ENCODE peak calls at places on chromosomes 11 and 22, in seven cellular contexts. One of them, this sample, is unnamed.

GRCh38 chr11:114348200-114349191 is 51.8 kb downstream of the C11orf71 start:
- DNase-seq in fibroblast of the aortic adventitia: peak
- DNase-seq in fibroblast of villous mesenchyme: peak
- DNase-seq in AG08396: peak
- DNase-seq in stimulated activated CD8-positive, alpha-beta memory T cell treated with anti-CD3 and anti-CD28 coated beads, Interleukin-7, amount 100 ng/mL, for 48 hours: no peak
- DNase-seq in HCT116: peak
- DNase-seq in NCI-H460: peak
- DNase-seq in this sample: no peak

GRCh38 chr22:39454385-39454871 is 2.4 kb upstream of the MGAT3 start:
- DNase-seq in fibroblast of the aortic adventitia: peak
- DNase-seq in fibroblast of villous mesenchyme: peak
- DNase-seq in AG08396: no peak
- DNase-seq in stimulated activated CD8-positive, alpha-beta memory T cell treated with anti-CD3 and anti-CD28 coated beads, Interleukin-7, amount 100 ng/mL, for 48 hours: no peak
- DNase-seq in HCT116: no peak
- DNase-seq in NCI-H460: no peak
- DNase-seq in this sample: no peak

GRCh38 chr11:67290801-67291200 is 1.7 kb downstream of the ANKRD13D start:
- DNase-seq in fibroblast of the aortic adventitia: peak
- DNase-seq in fibroblast of villous mesenchyme: peak
- DNase-seq in AG08396: no peak
- DNase-seq in stimulated activated CD8-positive, alpha-beta memory T cell treated with anti-CD3 and anti-CD28 coated beads, Interleukin-7, amount 100 ng/mL, for 48 hours: no peak
- DNase-seq in HCT116: no peak
- DNase-seq in NCI-H460: no peak
- DNase-seq in this sample: no peak

GRCh38 chr22:24810043-24810749 is 4.2 kb downstream of the SGSM1 start:
- DNase-seq in fibroblast of the aortic adventitia: no peak
- DNase-seq in fibroblast of villous mesenchyme: no peak
- DNase-seq in AG08396: peak
- DNase-seq in stimulated activated CD8-positive, alpha-beta memory T cell treated with anti-CD3 and anti-CD28 coated beads, Interleukin-7, amount 100 ng/mL, for 48 hours: no peak
- DNase-seq in HCT116: no peak
- DNase-seq in NCI-H460: no peak
- DNase-seq in this sample: no peak

GRCh38 chr11:121449123-121449522 is 3.0 kb upstream of the SORL1 start:
- DNase-seq in fibroblast of the aortic adventitia: no peak
- DNase-seq in fibroblast of villous mesenchyme: no peak
- DNase-seq in AG08396: no peak
- DNase-seq in stimulated activated CD8-positive, alpha-beta memory T cell treated with anti-CD3 and anti-CD28 coated beads, Interleukin-7, amount 100 ng/mL, for 48 hours: no peak
- DNase-seq in HCT116: no peak
- DNase-seq in NCI-H460: no peak
- DNase-seq in this sample: no peak

GRCh38 chr22:50530857-50531545 is 1.2 kb upstream of the TYMP start:
- DNase-seq in fibroblast of the aortic adventitia: peak
- DNase-seq in fibroblast of villous mesenchyme: peak
- DNase-seq in AG08396: peak
- DNase-seq in stimulated activated CD8-positive, alpha-beta memory T cell treated with anti-CD3 and anti-CD28 coated beads, Interleukin-7, amount 100 ng/mL, for 48 hours: peak
- DNase-seq in HCT116: peak
- DNase-seq in NCI-H460: peak
- DNase-seq in this sample: no peak

GRCh38 chr11:36195496-36196346 is 93.5 kb downstream of the COMMD9 start:
- DNase-seq in fibroblast of the aortic adventitia: peak
- DNase-seq in fibroblast of villous mesenchyme: peak
- DNase-seq in AG08396: no peak
- DNase-seq in stimulated activated CD8-positive, alpha-beta memory T cell treated with anti-CD3 and anti-CD28 coated beads, Interleukin-7, amount 100 ng/mL, for 48 hours: no peak
- DNase-seq in HCT116: no peak
- DNase-seq in NCI-H460: no peak
- DNase-seq in this sample: no peak

GRCh38 chr11:89381094-89381493 is 110.1 kb downstream of the NOX4 start:
- DNase-seq in fibroblast of the aortic adventitia: peak
- DNase-seq in fibroblast of villous mesenchyme: peak
- DNase-seq in AG08396: peak
- DNase-seq in stimulated activated CD8-positive, alpha-beta memory T cell treated with anti-CD3 and anti-CD28 coated beads, Interleukin-7, amount 100 ng/mL, for 48 hours: no peak
- DNase-seq in HCT116: no peak
- DNase-seq in NCI-H460: no peak
- DNase-seq in this sample: no peak

GRCh38 chr11:133967599-133968238 is 11.0 kb upstream of the IGSF9B start:
- DNase-seq in fibroblast of the aortic adventitia: no peak
- DNase-seq in fibroblast of villous mesenchyme: no peak
- DNase-seq in AG08396: no peak
- DNase-seq in stimulated activated CD8-positive, alpha-beta memory T cell treated with anti-CD3 and anti-CD28 coated beads, Interleukin-7, amount 100 ng/mL, for 48 hours: no peak
- DNase-seq in HCT116: no peak
- DNase-seq in NCI-H460: no peak
- DNase-seq in this sample: no peak

GRCh38 chr11:44946268-44946667 is 4.4 kb downstream of the TP53I11 start:
- DNase-seq in fibroblast of the aortic adventitia: peak
- DNase-seq in fibroblast of villous mesenchyme: no peak
- DNase-seq in AG08396: no peak
- DNase-seq in stimulated activated CD8-positive, alpha-beta memory T cell treated with anti-CD3 and anti-CD28 coated beads, Interleukin-7, amount 100 ng/mL, for 48 hours: no peak
- DNase-seq in HCT116: no peak
- DNase-seq in NCI-H460: no peak
- DNase-seq in this sample: no peak

GRCh38 chr11:134339756-134340155 is 8.0 kb downstream of the GLB1L2 start:
- DNase-seq in fibroblast of the aortic adventitia: no peak
- DNase-seq in fibroblast of villous mesenchyme: no peak
- DNase-seq in AG08396: no peak
- DNase-seq in stimulated activated CD8-positive, alpha-beta memory T cell treated with anti-CD3 and anti-CD28 coated beads, Interleukin-7, amount 100 ng/mL, for 48 hours: no peak
- DNase-seq in HCT116: no peak
- DNase-seq in NCI-H460: no peak
- DNase-seq in this sample: no peak

GRCh38 chr11:114340311-114341131 is 44.3 kb downstream of the NNMT start:
- DNase-seq in fibroblast of the aortic adventitia: peak
- DNase-seq in fibroblast of villous mesenchyme: peak
- DNase-seq in AG08396: peak
- DNase-seq in stimulated activated CD8-positive, alpha-beta memory T cell treated with anti-CD3 and anti-CD28 coated beads, Interleukin-7, amount 100 ng/mL, for 48 hours: no peak
- DNase-seq in HCT116: peak
- DNase-seq in NCI-H460: peak
- DNase-seq in this sample: no peak

GRCh38 chr22:49322231-49322630 is 505.4 kb downstream of the BRD1 start:
- DNase-seq in fibroblast of the aortic adventitia: no peak
- DNase-seq in fibroblast of villous mesenchyme: no peak
- DNase-seq in AG08396: no peak
- DNase-seq in stimulated activated CD8-positive, alpha-beta memory T cell treated with anti-CD3 and anti-CD28 coated beads, Interleukin-7, amount 100 ng/mL, for 48 hours: no peak
- DNase-seq in HCT116: no peak
- DNase-seq in NCI-H460: no peak
- DNase-seq in this sample: no peak

GRCh38 chr22:24407884-24408283 is 19.5 kb upstream of the ADORA2A start:
- DNase-seq in fibroblast of the aortic adventitia: no peak
- DNase-seq in fibroblast of villous mesenchyme: no peak
- DNase-seq in AG08396: no peak
- DNase-seq in stimulated activated CD8-positive, alpha-beta memory T cell treated with anti-CD3 and anti-CD28 coated beads, Interleukin-7, amount 100 ng/mL, for 48 hours: no peak
- DNase-seq in HCT116: no peak
- DNase-seq in NCI-H460: no peak
- DNase-seq in this sample: no peak

GRCh38 chr22:50548046-50548912 is 2.6 kb downstream of the KLHDC7B start:
- DNase-seq in fibroblast of the aortic adventitia: no peak
- DNase-seq in fibroblast of villous mesenchyme: no peak
- DNase-seq in AG08396: peak
- DNase-seq in stimulated activated CD8-positive, alpha-beta memory T cell treated with anti-CD3 and anti-CD28 coated beads, Interleukin-7, amount 100 ng/mL, for 48 hours: no peak
- DNase-seq in HCT116: no peak
- DNase-seq in NCI-H460: no peak
- DNase-seq in this sample: no peak

GRCh38 chr11:373716-374551 is 4.6 kb downstream of the B4GALNT4 start:
- DNase-seq in fibroblast of the aortic adventitia: no peak
- DNase-seq in fibroblast of villous mesenchyme: no peak
- DNase-seq in AG08396: no peak
- DNase-seq in stimulated activated CD8-positive, alpha-beta memory T cell treated with anti-CD3 and anti-CD28 coated beads, Interleukin-7, amount 100 ng/mL, for 48 hours: no peak
- DNase-seq in HCT116: no peak
- DNase-seq in NCI-H460: no peak
- DNase-seq in this sample: no peak

GRCh38 chr11:44823920-44824704 is 97.3 kb downstream of the TSPAN18 start:
- DNase-seq in fibroblast of the aortic adventitia: no peak
- DNase-seq in fibroblast of villous mesenchyme: no peak
- DNase-seq in AG08396: no peak
- DNase-seq in stimulated activated CD8-positive, alpha-beta memory T cell treated with anti-CD3 and anti-CD28 coated beads, Interleukin-7, amount 100 ng/mL, for 48 hours: no peak
- DNase-seq in HCT116: no peak
- DNase-seq in NCI-H460: no peak
- DNase-seq in this sample: no peak

GRCh38 chr11:64351136-64351631 is 7.8 kb upstream of the RPS6KA4 start:
- DNase-seq in fibroblast of the aortic adventitia: no peak
- DNase-seq in fibroblast of villous mesenchyme: no peak
- DNase-seq in AG08396: no peak
- DNase-seq in stimulated activated CD8-positive, alpha-beta memory T cell treated with anti-CD3 and anti-CD28 coated beads, Interleukin-7, amount 100 ng/mL, for 48 hours: no peak
- DNase-seq in HCT116: no peak
- DNase-seq in NCI-H460: no peak
- DNase-seq in this sample: no peak

GRCh38 chr11:130874955-130875531 is 41.2 kb downstream of the SNX19 start:
- DNase-seq in fibroblast of the aortic adventitia: no peak
- DNase-seq in fibroblast of villous mesenchyme: no peak
- DNase-seq in AG08396: no peak
- DNase-seq in stimulated activated CD8-positive, alpha-beta memory T cell treated with anti-CD3 and anti-CD28 coated beads, Interleukin-7, amount 100 ng/mL, for 48 hours: no peak
- DNase-seq in HCT116: no peak
- DNase-seq in NCI-H460: no peak
- DNase-seq in this sample: no peak

GRCh38 chr22:25987948-25988347 is 181.3 kb upstream of the SEZ6L start:
- DNase-seq in fibroblast of the aortic adventitia: no peak
- DNase-seq in fibroblast of villous mesenchyme: no peak
- DNase-seq in AG08396: no peak
- DNase-seq in stimulated activated CD8-positive, alpha-beta memory T cell treated with anti-CD3 and anti-CD28 coated beads, Interleukin-7, amount 100 ng/mL, for 48 hours: no peak
- DNase-seq in HCT116: no peak
- DNase-seq in NCI-H460: no peak
- DNase-seq in this sample: no peak

GRCh38 chr22:47686594-47687363 is 924.3 kb downstream of the TBC1D22A start:
- DNase-seq in fibroblast of the aortic adventitia: no peak
- DNase-seq in fibroblast of villous mesenchyme: no peak
- DNase-seq in AG08396: no peak
- DNase-seq in stimulated activated CD8-positive, alpha-beta memory T cell treated with anti-CD3 and anti-CD28 coated beads, Interleukin-7, amount 100 ng/mL, for 48 hours: no peak
- DNase-seq in HCT116: no peak
- DNase-seq in NCI-H460: no peak
- DNase-seq in this sample: no peak

GRCh38 chr22:44669725-44670027 is 32.3 kb upstream of the PRR5 start:
- DNase-seq in fibroblast of the aortic adventitia: no peak
- DNase-seq in fibroblast of villous mesenchyme: no peak
- DNase-seq in AG08396: peak
- DNase-seq in stimulated activated CD8-positive, alpha-beta memory T cell treated with anti-CD3 and anti-CD28 coated beads, Interleukin-7, amount 100 ng/mL, for 48 hours: no peak
- DNase-seq in HCT116: no peak
- DNase-seq in NCI-H460: no peak
- DNase-seq in this sample: no peak

GRCh38 chr11:12294613-12295012 is 82.8 kb upstream of the PARVA start:
- DNase-seq in fibroblast of the aortic adventitia: no peak
- DNase-seq in fibroblast of villous mesenchyme: no peak
- DNase-seq in AG08396: no peak
- DNase-seq in stimulated activated CD8-positive, alpha-beta memory T cell treated with anti-CD3 and anti-CD28 coated beads, Interleukin-7, amount 100 ng/mL, for 48 hours: no peak
- DNase-seq in HCT116: no peak
- DNase-seq in NCI-H460: no peak
- DNase-seq in this sample: no peak

GRCh38 chr22:22110548-22111266 is 128.1 kb upstream of the TOP3B start:
- DNase-seq in fibroblast of the aortic adventitia: peak
- DNase-seq in fibroblast of villous mesenchyme: peak
- DNase-seq in AG08396: peak
- DNase-seq in stimulated activated CD8-positive, alpha-beta memory T cell treated with anti-CD3 and anti-CD28 coated beads, Interleukin-7, amount 100 ng/mL, for 48 hours: peak
- DNase-seq in HCT116: peak
- DNase-seq in NCI-H460: peak
- DNase-seq in this sample: no peak

GRCh38 chr11:18384157-18384641 is 10.2 kb upstream of the LDHA start:
- DNase-seq in fibroblast of the aortic adventitia: peak
- DNase-seq in fibroblast of villous mesenchyme: peak
- DNase-seq in AG08396: peak
- DNase-seq in stimulated activated CD8-positive, alpha-beta memory T cell treated with anti-CD3 and anti-CD28 coated beads, Interleukin-7, amount 100 ng/mL, for 48 hours: no peak
- DNase-seq in HCT116: no peak
- DNase-seq in NCI-H460: peak
- DNase-seq in this sample: no peak

GRCh38 chr11:127003260-127003981 is 2.9 kb upstream of the KIRREL3 start:
- DNase-seq in fibroblast of the aortic adventitia: no peak
- DNase-seq in fibroblast of villous mesenchyme: no peak
- DNase-seq in AG08396: peak
- DNase-seq in stimulated activated CD8-positive, alpha-beta memory T cell treated with anti-CD3 and anti-CD28 coated beads, Interleukin-7, amount 100 ng/mL, for 48 hours: no peak
- DNase-seq in HCT116: no peak
- DNase-seq in NCI-H460: no peak
- DNase-seq in this sample: no peak

GRCh38 chr11:13143486-13144297 is 133.9 kb upstream of the BMAL1 start:
- DNase-seq in fibroblast of the aortic adventitia: no peak
- DNase-seq in fibroblast of villous mesenchyme: no peak
- DNase-seq in AG08396: no peak
- DNase-seq in stimulated activated CD8-positive, alpha-beta memory T cell treated with anti-CD3 and anti-CD28 coated beads, Interleukin-7, amount 100 ng/mL, for 48 hours: no peak
- DNase-seq in HCT116: no peak
- DNase-seq in NCI-H460: no peak
- DNase-seq in this sample: no peak

GRCh38 chr11:65611028-65611757 is 2.8 kb downstream of the MAP3K11 start:
- DNase-seq in fibroblast of the aortic adventitia: no peak
- DNase-seq in fibroblast of villous mesenchyme: no peak
- DNase-seq in AG08396: no peak
- DNase-seq in stimulated activated CD8-positive, alpha-beta memory T cell treated with anti-CD3 and anti-CD28 coated beads, Interleukin-7, amount 100 ng/mL, for 48 hours: no peak
- DNase-seq in HCT116: no peak
- DNase-seq in NCI-H460: no peak
- DNase-seq in this sample: no peak

GRCh38 chr22:20206709-20207215 is 55.9 kb upstream of the CCDC188 start:
- DNase-seq in fibroblast of the aortic adventitia: peak
- DNase-seq in fibroblast of villous mesenchyme: peak
- DNase-seq in AG08396: no peak
- DNase-seq in stimulated activated CD8-positive, alpha-beta memory T cell treated with anti-CD3 and anti-CD28 coated beads, Interleukin-7, amount 100 ng/mL, for 48 hours: no peak
- DNase-seq in HCT116: no peak
- DNase-seq in NCI-H460: no peak
- DNase-seq in this sample: no peak